ENCODE peak calls at places on chromosomes 6 and 20, in four cellular contexts. M, Y, Z and G are unnamed samples.

GRCh38 chr6:115485400-115485799 is 575.3 kb downstream of the FRK start:
- DNase-seq in Z (no peak), M (no peak), Y (no peak), G (no peak)

GRCh38 chr20:48725589-48725991 is 102.2 kb downstream of the PREX1 start:
- DNase-seq in Y (no peak), Z (no peak), M (no peak), G (no peak)

GRCh38 chr20:46894579-46894958 is at the start of gene EYA2:
- DNase-seq in Z (no peak), M (peak; percentile 70), Y (no peak), G (no peak)

GRCh38 chr6:169141706-169142705 is 111.6 kb downstream of the THBS2 start:
- DNase-seq in Z (peak; percentile 32), M (no peak), Y (no peak), G (no peak)

GRCh38 chr6:153104220-153104619 is 26.9 kb downstream of the RGS17 start:
- DNase-seq in Z (no peak), M (no peak), Y (no peak), G (no peak)

GRCh38 chr6:5287205-5287965 is 26.1 kb downstream of the FARS2 start:
- DNase-seq in M (no peak), Y (no peak), Z (no peak), G (no peak)

GRCh38 chr6:99609839-99610489 is 3.3 kb downstream of the PRDM13 start:
- DNase-seq in Y (no peak), M (no peak), Z (no peak), G (no peak)

GRCh38 chr6:167665698-167666380 is 160.9 kb upstream of the AFDN start:
- DNase-seq in Y (no peak), Z (no peak), M (no peak), G (no peak)

GRCh38 chr20:21096321-21097043 is 9.7 kb downstream of the LINC00237 start:
- DNase-seq in Y (no peak), Z (no peak), M (peak; percentile 54), G (no peak)

GRCh38 chr6:115287467-115287866 is 773.2 kb downstream of the FRK start:
- DNase-seq in Y (no peak), Z (no peak), M (no peak), G (no peak)

GRCh38 chr6:42230320-42231034 is 12.8 kb upstream of the MRPS10 start:
- DNase-seq in Z (no peak), Y (no peak), M (no peak), G (no peak)

GRCh38 chr20:38805958-38806854 is 709 bp downstream of the PPP1R16B start:
- DNase-seq in M (peak; percentile 42), Z (no peak), Y (peak; percentile 75), G (peak; percentile 68)

GRCh38 chr6:169529931-169530761 is 171.7 kb downstream of the WDR27 start:
- DNase-seq in M (no peak), Z (peak; percentile 63), Y (peak; percentile 47), G (peak; percentile 75)

GRCh38 chr6:57075092-57075491 is 14.9 kb upstream of the ZNF451 start:
- DNase-seq in M (no peak), Z (no peak), Y (no peak), G (no peak)
- TF ChIP-seq CTCF in M (no peak), Z (no peak), Y (no peak), G (no peak)

DNA sequence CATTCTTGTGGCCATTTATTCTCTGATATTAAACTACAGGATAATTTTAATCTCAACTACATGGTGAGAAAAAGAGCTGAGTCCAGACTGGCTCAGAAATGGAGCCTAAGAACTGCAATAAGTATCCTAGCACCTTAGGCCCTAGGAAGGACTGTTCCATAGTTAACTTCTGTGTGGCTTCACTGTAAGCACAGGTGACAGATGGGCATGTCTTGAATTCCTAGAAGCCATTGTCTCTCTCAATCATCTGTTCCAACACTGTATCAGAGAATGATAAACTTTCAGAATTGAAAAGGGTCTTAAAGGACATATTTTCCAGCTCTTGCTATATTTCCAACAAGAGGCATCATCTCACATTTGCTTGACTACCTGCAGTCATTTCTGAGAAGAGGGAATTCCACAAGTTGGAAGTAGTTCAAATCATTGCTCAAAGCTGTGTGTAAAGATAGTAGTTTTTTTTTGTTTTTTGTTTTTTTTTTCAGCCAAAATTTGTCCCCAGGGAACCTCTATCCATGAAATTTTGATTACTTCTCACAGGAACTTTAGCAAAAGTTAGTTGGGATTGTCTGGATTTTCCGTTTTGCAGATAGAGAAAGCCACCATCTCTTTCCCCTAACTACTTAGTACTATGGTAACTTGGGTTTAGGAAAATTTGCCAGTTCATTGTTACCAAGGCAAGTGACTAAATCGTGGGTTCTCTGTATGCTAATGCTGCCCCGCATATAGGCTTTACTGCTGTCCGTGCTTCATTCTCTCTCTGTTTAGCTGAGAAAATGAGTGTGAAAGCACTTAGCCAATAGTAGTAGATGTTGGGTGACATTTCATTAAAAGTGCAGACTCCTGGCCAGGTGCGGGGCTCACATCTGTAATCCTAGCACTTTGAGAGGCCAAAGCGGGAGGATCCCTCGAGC is 47.2 kb downstream of the KCNS1 start:
- DNase-seq in Y (no peak), Z (no peak), M (no peak), G (no peak)
- H3K4me3 ChIP-seq in Y (no peak overlapping the region), Z (no peak overlapping the region), M (no peak overlapping the region), G (no peak overlapping the region)

GRCh38 chr6:18058429-18058828 is 64.0 kb downstream of the NHLRC1 start:
- DNase-seq in Z (no peak), Y (no peak), M (no peak), G (no peak)

GRCh38 chr6:18055714-18056382 is 66.6 kb downstream of the NHLRC1 start:
- DNase-seq in Z (no peak), Y (no peak), M (no peak), G (no peak)

GRCh38 chr6:18053071-18053475 is 65.6 kb upstream of the KIF13A start:
- DNase-seq in Y (no peak), Z (no peak), M (no peak), G (no peak)

GRCh38 chr6:18055098-18055497 is 67.4 kb downstream of the NHLRC1 start:
- DNase-seq in Y (no peak), M (no peak), Z (no peak), G (no peak)

GRCh38 chr6:18053555-18054445 is 66.4 kb upstream of the KIF13A start:
- DNase-seq in M (no peak), Y (no peak), Z (no peak), G (no peak)
- H3K27ac ChIP-seq in M (no peak overlapping the region), Y (peak overlapping the region; percentile 28), Z (no peak overlapping the region), G (peak overlapping the region; percentile 62)

GRCh38 chr20:57258055-57258454 is 8.4 kb downstream of the BMP7 start:
- DNase-seq in Z (no peak), Y (no peak), M (peak; percentile 67), G (no peak)
- TF ChIP-seq CTCF in Z (no peak), Y (no peak), M (no peak), G (no peak)

GRCh38 chr6:11947569-11947968 is 64.5 kb upstream of the HIVEP1 start:
- DNase-seq in Y (no peak), M (no peak), Z (no peak), G (no peak)
- H3K4me3 ChIP-seq in Y (no peak overlapping the region), M (no peak overlapping the region), Z (no peak overlapping the region), G (no peak overlapping the region)

GRCh38 chr20:51354769-51355319 is 187.7 kb downstream of the NFATC2 start:
- DNase-seq in M (no peak), Z (no peak), Y (no peak), G (peak; percentile 46)
- H3K27ac ChIP-seq in M (no peak overlapping the region), Z (no peak overlapping the region), Y (no peak overlapping the region), G (no peak overlapping the region)

DNA sequence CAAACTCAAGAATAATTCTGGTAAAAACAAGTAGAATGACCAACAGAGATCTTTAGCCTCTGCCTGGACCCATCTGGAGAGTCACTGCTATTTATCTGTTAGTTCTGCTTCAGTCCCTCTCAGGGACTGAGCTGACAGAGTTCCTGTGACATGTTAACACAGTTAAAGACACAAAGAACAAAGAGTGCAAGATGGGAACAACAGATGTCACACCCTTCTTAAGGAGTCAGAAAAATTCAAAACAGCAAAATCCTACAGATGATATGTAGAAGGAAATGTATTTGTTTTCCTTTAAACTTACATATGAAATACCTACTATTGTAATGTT is 102.2 kb downstream of the FYN start:
- DNase-seq in Z (no peak), M (peak; percentile 16), Y (no peak), G (no peak)
- TF ChIP-seq CTCF in Z (no peak), M (no peak), Y (no peak), G (no peak)

DNA sequence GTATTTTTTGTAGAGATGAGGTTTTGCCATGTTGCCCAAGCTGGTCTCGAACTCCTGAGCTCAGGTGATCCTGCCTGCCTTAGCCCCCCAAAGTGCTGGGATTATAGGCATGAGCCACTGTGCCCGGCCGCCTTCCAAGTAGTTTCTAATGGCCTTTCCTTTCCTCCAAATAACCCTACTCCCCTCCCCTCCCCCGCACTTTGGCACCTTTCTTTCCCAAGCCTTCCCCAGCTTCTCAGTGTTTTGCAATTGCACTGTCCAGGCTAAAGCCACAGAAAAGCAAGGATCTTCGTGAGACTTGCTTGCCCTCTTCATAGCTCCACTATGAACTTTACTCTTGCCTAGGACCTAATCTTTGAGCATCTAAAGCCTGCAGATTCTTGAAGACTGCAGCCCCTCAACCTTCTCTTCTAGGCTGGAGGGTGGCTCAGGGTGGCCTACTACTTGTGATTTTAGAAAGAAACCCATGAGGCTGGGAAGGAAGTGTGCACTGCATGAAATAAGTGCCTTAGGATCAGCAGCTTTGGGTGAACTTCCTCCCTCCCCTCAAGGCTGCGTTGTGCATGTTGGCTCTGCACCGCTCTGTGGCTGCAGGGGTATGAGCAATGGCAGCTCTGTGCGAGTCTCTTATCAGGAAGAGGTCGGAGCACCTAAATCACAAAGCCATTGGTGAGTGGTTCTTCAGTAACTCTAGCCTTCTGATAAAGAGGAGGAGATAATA is 152.4 kb upstream of the SNX9 start:
- DNase-seq in Y (no peak), M (no peak), Z (no peak), G (peak; percentile 39)
- H3K4me3 ChIP-seq in Y (no peak overlapping the region), M (no peak overlapping the region), Z (no peak overlapping the region), G (no peak overlapping the region)